ENCODE peak calls at places on chromosomes 13 and 19, in eight cellular contexts. N, Y, S, J, B, U, T and H are unnamed samples. For H3K36me3, the result is how much of the 10 kb centered on the place peaks cover.

GRCh38 chr13:73702419-73703071 is 431.7 kb downstream of the KLF12 start:
- DNase-seq in N (no peak), Y (no peak), S (no peak), J (no peak), B (peak), U (no peak), T (no peak), H (peak)

GRCh38 chr13:43157796-43158195 is 134.4 kb downstream of the DNAJC15 start:
- DNase-seq in N (no peak), Y (no peak), S (no peak), J (no peak), B (no peak), U (no peak), T (no peak), H (no peak)

GRCh38 chr19:39858541-39858940 is 12.4 kb upstream of the FBL start:
- DNase-seq in N (no peak), Y (no peak), S (no peak), J (peak), B (peak), U (no peak), T (no peak), H (peak)

GRCh38 chr13:42561752-42562467 is 12.0 kb upstream of the TNFSF11 start:
- DNase-seq in N (no peak), Y (no peak), S (no peak), J (no peak), B (no peak), U (no peak), T (no peak), H (no peak)

GRCh38 chr13:46804391-46804815 is 7.4 kb upstream of the ESD start:
- DNase-seq in N (no peak), Y (peak), S (no peak), J (no peak), B (no peak), U (no peak), T (peak), H (peak)

GRCh38 chr13:75770164-75771145 is 134.3 kb downstream of the LMO7 start:
- DNase-seq in N (no peak), Y (peak), S (no peak), J (no peak), B (no peak), U (no peak), T (no peak), H (peak)

GRCh38 chr13:97261254-97262015 is 39.3 kb downstream of the MBNL2 start:
- DNase-seq in N (peak), Y (no peak), S (no peak), J (no peak), B (no peak), U (no peak), T (no peak), H (no peak)

GRCh38 chr13:101621099-101621498 is 168.6 kb downstream of the ITGBL1 start:
- DNase-seq in N (no peak), Y (no peak), S (no peak), J (no peak), B (no peak), U (no peak), T (no peak), H (no peak)

GRCh38 chr13:20141238-20142018 is 19.4 kb downstream of the GJA3 start:
- DNase-seq in N (no peak), Y (no peak), S (peak), J (no peak), B (peak), U (no peak), T (no peak), H (no peak)

GRCh38 chr19:5983367-5983955 is 5.5 kb upstream of the RANBP3 start:
- DNase-seq in N (no peak), Y (peak), S (no peak), J (no peak), B (no peak), U (no peak), T (no peak), H (peak)

GRCh38 chr13:109198585-109198984 is 569.2 kb downstream of the MYO16 start:
- DNase-seq in N (no peak), Y (no peak), S (no peak), J (no peak), B (no peak), U (no peak), T (no peak), H (peak)

GRCh38 chr13:109146912-109147624 is 517.7 kb downstream of the MYO16 start:
- DNase-seq in N (peak), Y (peak), S (no peak), J (no peak), B (no peak), U (no peak), T (no peak), H (peak)

GRCh38 chr19:42129399-42130253 is 2.6 kb downstream of the POU2F2 start:
- DNase-seq in N (peak), Y (no peak), S (peak), J (peak), B (no peak), U (peak), T (no peak), H (peak)

GRCh38 chr19:45640849-45641273 is 1.7 kb upstream of the EML2 start:
- DNase-seq in N (no peak), Y (no peak), S (no peak), J (no peak), B (peak), U (no peak), T (no peak), H (peak)

GRCh38 chr13:41696163-41697003 is 239.0 kb downstream of the RGCC start:
- DNase-seq in N (no peak), Y (peak), S (no peak), J (no peak), B (peak), U (no peak), T (peak), H (peak)

GRCh38 chr19:29680447-29680846 is 15.2 kb downstream of the PLEKHF1 start:
- DNase-seq in N (no peak), Y (no peak), S (no peak), J (peak), B (no peak), U (peak), T (no peak), H (no peak)

GRCh38 chr13:106095919-106096318 is 439.5 kb downstream of the EFNB2 start:
- DNase-seq in N (no peak), Y (no peak), S (no peak), J (peak), B (no peak), U (no peak), T (no peak), H (no peak)

GRCh38 chr13:48624858-48625257 is 28.9 kb upstream of the CYSLTR2 start:
- DNase-seq in N (peak), Y (peak), S (no peak), J (no peak), B (no peak), U (no peak), T (no peak), H (no peak)

GRCh38 chr19:43316591-43317319 is 36.7 kb upstream of the CD177 start:
- DNase-seq in N (no peak), Y (peak), S (no peak), J (peak), B (no peak), U (no peak), T (no peak), H (peak)

GRCh38 chr13:102487330-102487729 is 85.5 kb upstream of the FGF14 start:
- DNase-seq in N (peak), Y (no peak), S (no peak), J (no peak), B (no peak), U (no peak), T (no peak), H (no peak)

GRCh38 chr13:48184260-48184659 is 48.7 kb upstream of the ITM2B start:
- DNase-seq in N (no peak), Y (no peak), S (no peak), J (no peak), B (no peak), U (no peak), T (no peak), H (no peak)

GRCh38 chr19:2338751-2339643 is 10.5 kb downstream of the SPPL2B start:
- DNase-seq in N (no peak), Y (no peak), S (no peak), J (no peak), B (no peak), U (no peak), T (no peak), H (no peak)

GRCh38 chr19:2340496-2341246 is 12.2 kb downstream of the SPPL2B start:
- DNase-seq in N (no peak), Y (no peak), S (no peak), J (no peak), B (no peak), U (no peak), T (no peak), H (no peak)

GRCh38 chr19:2341247-2341705 is 12.8 kb downstream of the SPPL2B start:
- DNase-seq in N (no peak), Y (no peak), S (no peak), J (no peak), B (no peak), U (no peak), T (no peak), H (no peak)

GRCh38 chr19:2338055-2338615 is 9.7 kb downstream of the SPPL2B start:
- DNase-seq in N (no peak), Y (no peak), S (no peak), J (no peak), B (no peak), U (peak), T (no peak), H (no peak)

DNA sequence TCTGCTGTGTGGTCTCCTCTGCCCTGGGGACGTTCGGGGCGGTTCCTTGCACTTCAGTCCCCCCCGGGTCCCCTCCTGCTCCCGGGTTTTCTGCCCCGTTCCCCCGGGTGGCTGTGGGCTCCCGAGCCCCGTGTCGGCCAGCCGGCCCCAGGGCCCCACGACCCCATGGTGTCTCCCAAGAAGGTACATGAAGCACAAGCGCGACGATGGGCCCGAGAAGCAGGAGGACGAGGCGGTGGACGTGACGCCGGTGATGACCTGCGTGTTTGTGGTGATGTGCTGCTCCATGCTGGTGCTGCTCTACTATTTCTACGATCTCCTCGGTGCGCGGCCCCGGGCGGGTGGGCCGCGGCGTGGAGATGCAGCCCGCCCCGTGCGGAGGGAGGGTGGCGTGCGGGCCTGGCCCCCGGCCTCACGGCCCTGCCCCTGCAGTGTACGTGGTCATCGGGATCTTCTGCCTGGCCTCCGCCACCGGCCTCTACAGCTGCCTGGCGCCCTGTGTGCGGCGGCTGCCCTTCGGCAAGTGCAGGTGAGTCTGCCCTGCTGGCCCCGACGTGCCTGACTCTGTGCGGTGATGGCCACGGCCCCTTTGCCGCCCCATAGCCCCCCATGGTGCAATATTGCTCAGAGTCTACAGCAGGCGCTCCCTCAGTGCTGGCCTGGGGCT is 11.3 kb downstream of the SPPL2B start:
- DNase-seq in N (no peak), Y (no peak), S (no peak), J (no peak), B (no peak), U (no peak), T (no peak), H (no peak)
- H3K36me3 ChIP-seq in N (under half), Y (under half), S (under half), J (under half), B (under half), U (half or more), T (under half), H (under half)

GRCh38 chr19:13012690-13013608 is 17.7 kb downstream of the NFIX start:
- DNase-seq in N (peak), Y (peak), S (no peak), J (peak), B (no peak), U (peak), T (no peak), H (no peak)
- H3K4me3 ChIP-seq in N (peak), Y (peak), S (peak), J (no peak), B (no peak), U (peak), T (peak), H (no peak)

GRCh38 chr13:113814435-113814821 is 49.4 kb downstream of the GAS6 start:
- DNase-seq in N (no peak), Y (no peak), S (no peak), J (no peak), B (no peak), U (no peak), T (peak), H (no peak)

GRCh38 chr13:113817860-113818691 is 45.8 kb downstream of the GAS6 start:
- DNase-seq in N (no peak), Y (no peak), S (no peak), J (no peak), B (no peak), U (peak), T (no peak), H (no peak)

GRCh38 chr13:113815151-113816058 is 48.5 kb downstream of the GAS6 start:
- DNase-seq in N (no peak), Y (no peak), S (peak), J (no peak), B (no peak), U (no peak), T (no peak), H (no peak)

GRCh38 chr13:113816925-113817859 is 46.7 kb downstream of the GAS6 start:
- DNase-seq in N (peak), Y (peak), S (peak), J (peak), B (peak), U (peak), T (peak), H (peak)

GRCh38 chr13:113816248-113816924 is 47.5 kb downstream of the GAS6 start:
- DNase-seq in N (no peak), Y (no peak), S (no peak), J (no peak), B (no peak), U (peak), T (no peak), H (no peak)
- TF ChIP-seq CTCF in N (no peak), Y (no peak), S (no peak), J (no peak), B (no peak), U (no peak), T (no peak), H (no peak)

DNA sequence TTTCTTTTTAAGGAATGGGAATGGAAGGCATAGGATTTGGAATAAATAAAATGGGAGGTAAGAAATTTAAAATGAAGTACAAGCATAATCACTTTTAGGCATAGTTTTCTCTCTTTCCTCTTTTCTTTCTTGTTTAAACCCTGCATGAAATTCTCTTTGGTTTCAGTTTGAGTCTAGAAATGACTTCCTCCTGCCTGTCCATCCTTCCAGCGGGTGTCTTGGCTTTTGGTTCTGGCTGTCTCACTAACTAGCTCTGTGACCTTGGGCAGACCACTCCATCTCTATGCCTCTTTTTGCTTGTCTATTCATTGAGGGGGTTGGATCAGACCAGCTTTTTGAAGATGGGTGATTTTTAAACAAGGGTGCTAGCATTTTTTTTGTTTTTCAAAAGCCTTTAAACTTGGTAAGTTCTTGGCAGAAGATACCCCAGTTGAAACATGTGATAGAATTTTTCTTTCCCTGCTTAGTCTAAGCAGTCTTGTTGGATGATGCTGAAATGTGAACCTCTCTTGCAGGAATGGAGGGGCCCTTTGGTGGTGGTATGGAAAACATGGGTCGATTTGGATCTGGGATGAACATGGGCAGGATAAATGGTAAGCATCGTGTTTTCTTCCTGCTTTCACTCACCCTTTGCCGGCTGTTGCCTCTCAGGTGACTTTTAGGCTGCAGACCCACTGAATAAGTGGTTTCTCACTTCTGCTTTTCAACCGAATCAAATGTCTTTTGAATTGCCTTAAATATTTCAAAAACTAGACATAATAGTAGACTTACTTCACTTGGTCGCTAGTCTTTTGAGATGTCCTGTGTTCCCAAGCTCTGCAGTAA is 28.6 kb downstream of the PRAM1 start:
- DNase-seq in N (no peak), Y (no peak), S (no peak), J (no peak), B (no peak), U (no peak), T (no peak), H (no peak)
- H3K36me3 ChIP-seq in N (half or more), Y (under half), S (under half), J (under half), B (half or more), U (half or more), T (under half), H (under half)